ENCODE peak calls at places on chromosomes 3 and 15, in four cellular contexts. One of them, this sample, is unnamed.

GRCh38 chr3:169478566-169479313 is 184.8 kb downstream of the MECOM start:
- DNase-seq in mesenchymal stem cell: peak
- DNase-seq in EL: peak
- DNase-seq in neural crest cell: no peak
- DNase-seq in this sample: peak

GRCh38 chr3:120162400-120162799 is 68.2 kb upstream of the GSK3B start:
- DNase-seq in mesenchymal stem cell: peak
- DNase-seq in EL: peak
- DNase-seq in neural crest cell: no peak
- DNase-seq in this sample: peak

GRCh38 chr3:58480309-58480708 is 11.6 kb upstream of the KCTD6 start:
- DNase-seq in mesenchymal stem cell: no peak
- DNase-seq in EL: no peak
- DNase-seq in neural crest cell: no peak
- DNase-seq in this sample: no peak

GRCh38 chr15:48358681-48359152 is 27.5 kb downstream of the DUT start:
- DNase-seq in mesenchymal stem cell: peak
- DNase-seq in EL: peak
- DNase-seq in neural crest cell: no peak
- DNase-seq in this sample: peak

GRCh38 chr3:43723121-43723734 is 32.5 kb downstream of the ABHD5 start:
- DNase-seq in mesenchymal stem cell: no peak
- DNase-seq in EL: no peak
- DNase-seq in neural crest cell: no peak
- DNase-seq in this sample: peak

GRCh38 chr15:33700695-33701303 is 267.5 kb upstream of the CHRM5 start:
- DNase-seq in mesenchymal stem cell: peak
- DNase-seq in EL: peak
- DNase-seq in neural crest cell: peak
- DNase-seq in this sample: peak

GRCh38 chr15:89068325-89068784 is 19.9 kb upstream of the ABHD2 start:
- DNase-seq in mesenchymal stem cell: no peak
- DNase-seq in EL: peak
- DNase-seq in neural crest cell: no peak
- DNase-seq in this sample: peak

GRCh38 chr3:140163159-140163763 is 228.3 kb downstream of the CLSTN2 start:
- DNase-seq in mesenchymal stem cell: no peak
- DNase-seq in EL: no peak
- DNase-seq in neural crest cell: no peak
- DNase-seq in this sample: no peak

GRCh38 chr3:156576887-156577427 is 22.0 kb upstream of the SSR3 start:
- DNase-seq in mesenchymal stem cell: no peak
- DNase-seq in EL: no peak
- DNase-seq in neural crest cell: no peak
- DNase-seq in this sample: peak

This sample was measured in M059J.